ENCODE peak calls at places on chromosomes 1 and 21, in ten cellular contexts. J is heart right ventricle; M is sigmoid colon; C is CD4-positive, alpha-beta T cell; D is cardiac muscle cell; K is esophagus squamous epithelium; E is GM23338; H is brain microvascular endothelial cell; A is colonic mucosa; I is psoas muscle. T is an unnamed sample.

GRCh38 chr1:35539073-35539823 is 18.0 kb downstream of the KIAA0319L start:
- DNase-seq in J (no peak), M (no peak), C (peak; percentile 31), D (no peak), K (no peak), E (no peak), H (no peak), A (no peak), I (no peak), T (no peak)

GRCh38 chr1:155254228-155254713 is 1.0 kb downstream of the ENTREP3 start:
- DNase-seq in J (no peak), M (no peak), C (no peak), D (no peak), K (no peak), E (no peak), H (no peak), A (no peak), I (no peak), T (no peak)

GRCh38 chr21:28959367-28960099 is 33.1 kb downstream of the LTN1 start:
- DNase-seq in J (no peak), M (no peak), C (no peak), D (no peak), K (no peak), E (no peak), H (peak; percentile 68), A (no peak), I (no peak), T (no peak)

GRCh38 chr1:4021895-4022268 is 121.8 kb upstream of the C1orf174 start:
- DNase-seq in J (no peak), M (no peak), C (no peak), D (no peak), K (no peak), E (no peak), H (no peak), A (no peak), I (no peak), T (no peak)

GRCh38 chr21:37130971-37131370 is 57.9 kb downstream of the TTC3 start:
- DNase-seq in J (no peak), M (no peak), C (no peak), D (no peak), K (no peak), E (no peak), H (peak; percentile 53), A (no peak), I (no peak), T (no peak)

GRCh38 chr1:184558691-184559090 is 171.9 kb downstream of the C1orf21 start:
- DNase-seq in J (no peak), M (no peak), C (no peak), D (no peak), K (no peak), E (no peak), H (no peak), A (no peak), I (no peak), T (no peak)

GRCh38 chr1:30419831-30420230 is 303.6 kb downstream of the MATN1 start:
- DNase-seq in J (no peak), M (no peak), C (no peak), D (no peak), K (no peak), E (no peak), H (no peak), A (no peak), I (no peak), T (no peak)

GRCh38 chr1:56180806-56181205 is 398.6 kb downstream of the PLPP3 start:
- DNase-seq in J (no peak), M (no peak), C (no peak), D (no peak), K (no peak), E (no peak), H (no peak), A (no peak), I (no peak), T (no peak)

GRCh38 chr1:184160942-184161698 is 109.6 kb downstream of the TSEN15 start:
- DNase-seq in J (no peak), M (no peak), C (no peak), D (no peak), K (no peak), E (no peak), H (no peak), A (no peak), I (peak; percentile 19), T (no peak)

GRCh38 chr1:30690115-30690645 is 33.2 kb downstream of the MATN1 start:
- DNase-seq in J (no peak), M (peak; percentile 48), C (no peak), D (no peak), K (no peak), E (no peak), H (no peak), A (no peak), I (no peak), T (no peak)

GRCh38 chr21:8997011-8997440 is 1524.4 kb upstream of the TPTE start:
- DNase-seq in J (no peak), M (no peak), C (no peak), D (no peak), K (no peak), E (peak; percentile 18), H (no peak), A (no peak), I (no peak), T (no peak)

GRCh38 chr21:29209696-29210095 is 79.3 kb downstream of the MAP3K7CL start:
- DNase-seq in J (no peak), M (no peak), C (no peak), D (no peak), K (no peak), E (no peak), H (no peak), A (no peak), I (no peak), T (no peak)

GRCh38 chr1:2208309-2209239 is 14.0 kb upstream of the FAAP20 start:
- DNase-seq in J (peak; percentile 61), M (peak; percentile 83), C (no peak), D (no peak), K (no peak), E (no peak), H (peak; percentile 73), A (peak; percentile 56), I (peak; percentile 59), T (peak; percentile 86)

GRCh38 chr21:19712441-19712840 is 1285.8 kb upstream of the NCAM2 start:
- DNase-seq in J (no peak), M (no peak), C (no peak), D (no peak), K (no peak), E (no peak), H (no peak), A (no peak), I (no peak), T (no peak)

GRCh38 chr1:226660410-226661182 is 78.5 kb downstream of the ITPKB start:
- DNase-seq in J (peak; percentile 72), M (no peak), C (no peak), D (peak; percentile 56), K (no peak), E (no peak), H (no peak), A (no peak), I (peak; percentile 45), T (no peak)
- H3K27ac ChIP-seq in J (no peak overlapping the region), M (no peak overlapping the region), C (no peak overlapping the region), D (peak overlapping the region; percentile 91), K (no peak overlapping the region), E (no peak overlapping the region), H (no peak overlapping the region), A (peak overlapping the region; percentile 43), I (peak overlapping the region; percentile 77), T (peak overlapping the region; percentile 77)

GRCh38 chr1:157193702-157194391 is 55.7 kb upstream of the ETV3 start:
- DNase-seq in J (peak; percentile 17), M (no peak), C (peak; percentile 38), D (peak; percentile 78), K (no peak), E (peak; percentile 91), H (peak; percentile 66), A (peak; percentile 74), I (peak; percentile 38), T (peak; percentile 71)
- TF ChIP-seq CTCF in J (peak; percentile 67), M (peak; percentile 28), C (peak; percentile 54), D (peak; percentile 80), K (peak; percentile 43), E (peak; percentile 87), H (peak; percentile 87), A (peak; percentile 51), I (peak; percentile 46), T (peak; percentile 60)

GRCh38 chr1:230750986-230751625 is 3.9 kb downstream of the CAPN9 start:
- DNase-seq in J (no peak), M (no peak), C (no peak), D (no peak), K (no peak), E (no peak), H (no peak), A (no peak), I (no peak), T (no peak)

GRCh38 chr1:230753191-230753585 is 6.0 kb downstream of the CAPN9 start:
- DNase-seq in J (no peak), M (no peak), C (no peak), D (no peak), K (no peak), E (no peak), H (no peak), A (no peak), I (no peak), T (no peak)

GRCh38 chr1:230754831-230755230 is 7.6 kb downstream of the CAPN9 start:
- DNase-seq in J (peak; percentile 67), M (no peak), C (no peak), D (no peak), K (no peak), E (no peak), H (peak; percentile 9), A (peak; percentile 40), I (peak; percentile 53), T (no peak)

GRCh38 chr1:230752407-230752806 is 5.2 kb downstream of the CAPN9 start:
- DNase-seq in J (peak; percentile 21), M (no peak), C (no peak), D (no peak), K (no peak), E (peak; percentile 75), H (no peak), A (peak; percentile 89), I (no peak), T (peak; percentile 80)

DNA sequence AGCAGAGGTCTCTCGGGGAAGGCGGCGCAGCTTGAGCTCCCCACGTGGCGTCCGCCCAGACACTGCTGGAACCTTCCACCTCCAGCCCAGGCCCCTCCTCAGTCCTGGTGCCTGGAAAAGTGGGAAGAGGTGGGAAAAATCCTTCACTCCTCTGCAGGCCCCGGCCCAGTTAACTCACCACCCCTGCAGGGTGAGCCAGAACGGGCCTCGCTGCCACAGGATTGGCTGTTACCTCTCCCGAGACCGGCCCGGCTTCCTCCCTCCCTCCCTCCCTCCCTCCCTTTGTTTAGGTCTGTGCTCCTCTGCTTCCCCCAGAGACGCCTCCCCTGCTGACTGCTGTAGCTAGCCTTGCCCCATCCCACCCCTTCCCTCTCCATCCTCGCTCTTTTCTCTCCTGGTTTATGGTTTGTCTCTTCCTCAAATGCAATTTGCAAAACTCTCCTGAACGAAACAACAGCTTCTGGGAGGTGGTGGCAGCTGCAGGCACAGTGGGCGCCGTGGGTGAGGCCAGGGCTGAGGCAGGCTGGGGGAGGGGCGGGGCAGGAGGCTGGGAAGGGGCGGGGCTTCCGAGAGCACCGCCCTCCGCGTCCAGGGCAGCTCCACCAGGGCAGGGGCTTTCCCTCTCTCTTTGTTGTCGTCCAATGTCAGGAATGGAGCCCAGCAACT is 6.5 kb downstream of the CAPN9 start:
- DNase-seq in J (peak; percentile 52), M (no peak), C (no peak), D (peak; percentile 76), K (no peak), E (peak; percentile 91), H (no peak), A (peak; percentile 72), I (no peak), T (no peak)
- H3K27ac ChIP-seq in J (peak overlapping the region; percentile 29), M (peak overlapping the region; percentile 23), C (no peak overlapping the region), D (peak overlapping the region; percentile 85), K (no peak overlapping the region), E (peak overlapping the region; percentile 86), H (no peak overlapping the region), A (peak overlapping the region; percentile 78), I (no peak overlapping the region), T (peak overlapping the region; percentile 53)

GRCh38 chr1:26180010-26180506 is 2.8 kb downstream of the CNKSR1 start:
- DNase-seq in J (no peak), M (no peak), C (no peak), D (no peak), K (no peak), E (no peak), H (no peak), A (no peak), I (no peak), T (no peak)
- TF ChIP-seq CTCF in J (no peak), M (no peak), C (no peak), D (no peak), K (no peak), E (no peak), H (no peak), A (no peak), I (no peak), T (no peak)